ENCODE peak calls at places on chromosomes 6 and 20, in nine cellular contexts. A, E, P, V, I, W, S, N and K are unnamed samples.

GRCh38 chr20:35446356-35447078 is 8.5 kb upstream of the GDF5 start:
- DNase-seq in A (peak), E (no peak), P (no peak), V (no peak), I (no peak), W (no peak), S (no peak), N (no peak), K (no peak)

GRCh38 chr6:99590728-99591672 is 15.6 kb upstream of the PRDM13 start:
- DNase-seq in A (peak), E (no peak), P (peak), V (no peak), I (no peak), W (no peak), S (peak), N (peak), K (no peak)

GRCh38 chr6:148440877-148441453 is 98.3 kb downstream of the SASH1 start:
- DNase-seq in A (peak), E (peak), P (peak), V (peak), I (peak), W (no peak), S (no peak), N (no peak), K (peak)

GRCh38 chr6:490251-491037 is 98.9 kb downstream of the IRF4 start:
- DNase-seq in A (no peak), E (no peak), P (no peak), V (no peak), I (no peak), W (no peak), S (peak), N (peak), K (no peak)

GRCh38 chr20:38426006-38426405 is 9.1 kb downstream of the SNHG17 start:
- DNase-seq in A (peak), E (no peak), P (no peak), V (no peak), I (peak), W (no peak), S (no peak), N (no peak), K (peak)

GRCh38 chr6:159184559-159184958 is 15.4 kb downstream of the FNDC1 start:
- DNase-seq in A (peak), E (no peak), P (no peak), V (no peak), I (no peak), W (no peak), S (no peak), N (no peak), K (peak)

GRCh38 chr20:14992071-14992654 is 654.8 kb upstream of the FLRT3 start:
- DNase-seq in A (peak), E (no peak), P (no peak), V (no peak), I (no peak), W (no peak), S (no peak), N (no peak), K (peak)

GRCh38 chr6:76774750-76775396 is 688.4 kb downstream of the HTR1B start:
- DNase-seq in A (no peak), E (no peak), P (no peak), V (no peak), I (no peak), W (no peak), S (no peak), N (no peak), K (no peak)

GRCh38 chr6:39980839-39981580 is 46.7 kb upstream of the MOCS1 start:
- DNase-seq in A (peak), E (peak), P (no peak), V (no peak), I (peak), W (peak), S (peak), N (peak), K (peak)

GRCh38 chr20:31617432-31618104 is 12.5 kb downstream of the ID1 start:
- DNase-seq in A (no peak), E (no peak), P (no peak), V (no peak), I (no peak), W (no peak), S (peak), N (peak), K (no peak)

GRCh38 chr6:29847871-29848630 is 20.4 kb downstream of the HLA-G start:
- DNase-seq in A (peak), E (peak), P (peak), V (peak), I (peak), W (peak), S (peak), N (peak), K (peak)

GRCh38 chr20:63361507-63362425 is 617 bp upstream of the CHRNA4 start:
- DNase-seq in A (peak), E (no peak), P (no peak), V (peak), I (no peak), W (no peak), S (no peak), N (no peak), K (no peak)

GRCh38 chr6:54493138-54493537 is 184.9 kb downstream of the TINAG start:
- DNase-seq in A (peak), E (no peak), P (no peak), V (no peak), I (no peak), W (no peak), S (no peak), N (no peak), K (peak)